ENCODE peak calls at places on chromosomes 3 and 15, in four cellular contexts. One of them, this sample, is unnamed.

GRCh38 chr3:133130168-133130567 is 92.0 kb downstream of the TMEM108 start:
- DNase-seq in iPS-NIHi11: no peak
- DNase-seq in anterior cingulate cortex: no peak
- DNase-seq in activated CD4-positive, alpha-beta T cell treated with anti-CD3 and anti-CD28 coated beads for 36 hours: no peak
- DNase-seq in this sample: no peak

GRCh38 chr3:8223766-8224165 is 277.9 kb upstream of the LMCD1 start:
- DNase-seq in iPS-NIHi11: no peak
- DNase-seq in anterior cingulate cortex: no peak
- DNase-seq in activated CD4-positive, alpha-beta T cell treated with anti-CD3 and anti-CD28 coated beads for 36 hours: no peak
- DNase-seq in this sample: no peak

GRCh38 chr3:169085827-169086226 is 577.7 kb downstream of the MECOM start:
- DNase-seq in iPS-NIHi11: peak
- DNase-seq in activated CD4-positive, alpha-beta T cell treated with anti-CD3 and anti-CD28 coated beads for 36 hours: no peak
- DNase-seq in anterior cingulate cortex: no peak
- DNase-seq in this sample: no peak

GRCh38 chr3:156675744-156676466 is 1.5 kb downstream of the TIPARP start:
- DNase-seq in iPS-NIHi11: no peak
- DNase-seq in activated CD4-positive, alpha-beta T cell treated with anti-CD3 and anti-CD28 coated beads for 36 hours: peak
- DNase-seq in anterior cingulate cortex: peak
- DNase-seq in this sample: peak

GRCh38 chr15:68371160-68371559 is 60.8 kb downstream of the ITGA11 start:
- DNase-seq in activated CD4-positive, alpha-beta T cell treated with anti-CD3 and anti-CD28 coated beads for 36 hours: no peak
- DNase-seq in iPS-NIHi11: no peak
- DNase-seq in anterior cingulate cortex: no peak
- DNase-seq in this sample: no peak

GRCh38 chr15:68510558-68510957 is 68.2 kb upstream of the CORO2B start:
- DNase-seq in activated CD4-positive, alpha-beta T cell treated with anti-CD3 and anti-CD28 coated beads for 36 hours: no peak
- DNase-seq in anterior cingulate cortex: no peak
- DNase-seq in iPS-NIHi11: no peak
- DNase-seq in this sample: no peak

GRCh38 chr3:192482391-192482790 is 244.9 kb downstream of the FGF12 start:
- DNase-seq in iPS-NIHi11: no peak
- DNase-seq in activated CD4-positive, alpha-beta T cell treated with anti-CD3 and anti-CD28 coated beads for 36 hours: no peak
- DNase-seq in anterior cingulate cortex: no peak
- DNase-seq in this sample: no peak

GRCh38 chr3:150292891-150293290 is 115.2 kb upstream of the TSC22D2 start:
- DNase-seq in anterior cingulate cortex: no peak
- DNase-seq in iPS-NIHi11: no peak
- DNase-seq in activated CD4-positive, alpha-beta T cell treated with anti-CD3 and anti-CD28 coated beads for 36 hours: no peak
- DNase-seq in this sample: no peak

GRCh38 chr3:124078978-124079911 is 87.3 kb upstream of the ROPN1 start:
- DNase-seq in activated CD4-positive, alpha-beta T cell treated with anti-CD3 and anti-CD28 coated beads for 36 hours: peak
- DNase-seq in iPS-NIHi11: peak
- DNase-seq in anterior cingulate cortex: no peak
- DNase-seq in this sample: peak